ENCODE peak calls at places on chromosomes 1 and 21, in nine cellular contexts. B is sigmoid colon; U is naive thymus-derived CD4-positive, alpha-beta T cell; Q is PC-3; Z is MG63; O is IMR-90; W is aorta; I is heart left ventricle; N is body of pancreas. K is an unnamed sample.

GRCh38 chr1:234960722-234961467 is 167.7 kb downstream of the TOMM20 start:
- DNase-seq in O (peak; percentile 67), Z (no peak), U (no peak), I (no peak), Q (peak; percentile 83), B (peak; percentile 66), N (peak; percentile 80), W (no peak), K (no peak)

GRCh38 chr1:66576645-66577044 is 42.7 kb downstream of the SGIP1 start:
- DNase-seq in N (peak; percentile 8), Q (no peak), U (no peak), W (no peak), Z (no peak), O (peak; percentile 71), I (no peak), B (no peak), K (peak; percentile 20)

GRCh38 chr21:16186742-16187141 is 457.0 kb downstream of the USP25 start:
- DNase-seq in Q (no peak), W (no peak), B (no peak), I (no peak), Z (no peak), O (peak; percentile 37), N (no peak), U (no peak), K (no peak)

GRCh38 chr1:246959944-246960693 is 28.4 kb upstream of the AHCTF1 start:
- DNase-seq in B (no peak), I (no peak), O (no peak), N (no peak), W (no peak), U (no peak), Z (no peak), Q (no peak), K (no peak)

GRCh38 chr1:66980745-66981367 is 56.1 kb downstream of the MIER1 start:
- DNase-seq in O (peak; percentile 46), B (no peak), W (no peak), Z (no peak), I (no peak), Q (peak; percentile 75), N (no peak), U (no peak), K (no peak)

GRCh38 chr1:6378096-6378746 is 15.3 kb downstream of the ACOT7 start:
- DNase-seq in N (peak; percentile 7), O (no peak), B (no peak), U (no peak), Q (no peak), I (no peak), Z (no peak), W (no peak), K (no peak)

GRCh38 chr1:53321776-53322602 is 5.9 kb downstream of the LRP8 start:
- DNase-seq in Z (no peak), B (no peak), Q (no peak), N (no peak), O (no peak), U (no peak), I (no peak), W (peak; percentile 22), K (no peak)

GRCh38 chr1:222043444-222044292 is 301.8 kb upstream of the DUSP10 start:
- DNase-seq in B (peak; percentile 66), U (no peak), Q (peak; percentile 26), O (peak; percentile 98), W (no peak), Z (peak; percentile 34), I (no peak), N (no peak), K (peak; percentile 52)

GRCh38 chr1:90720137-90720636 is 3.1 kb upstream of the BARHL2 start:
- DNase-seq in I (no peak), W (no peak), N (no peak), B (no peak), Q (no peak), O (no peak), U (no peak), Z (no peak), K (no peak)

GRCh38 chr1:90723561-90724108 is 6.5 kb upstream of the BARHL2 start:
- DNase-seq in Z (no peak), B (no peak), Q (no peak), N (no peak), U (no peak), O (no peak), W (no peak), I (no peak), K (no peak)

GRCh38 chr1:90722874-90723273 is 5.8 kb upstream of the BARHL2 start:
- DNase-seq in I (no peak), N (no peak), Z (no peak), W (no peak), Q (no peak), O (no peak), U (no peak), B (no peak), K (no peak)

GRCh38 chr1:90719321-90720136 is 2.4 kb upstream of the BARHL2 start:
- DNase-seq in Q (no peak), Z (no peak), W (no peak), I (no peak), U (no peak), O (no peak), B (no peak), N (no peak), K (no peak)

GRCh38 chr1:90721210-90722194 is 4.4 kb upstream of the BARHL2 start:
- DNase-seq in N (peak; percentile 56), O (peak; percentile 41), Q (peak; percentile 83), W (no peak), Z (peak; percentile 57), I (no peak), U (no peak), B (no peak), K (no peak)
- H3K27me3 ChIP-seq in N (peaks cover 64% of the 10 kb centered on the region), O (peaks cover 85% of the 10 kb centered on the region), Q (peaks cover 24% of the 10 kb centered on the region), W (no peaks in the 10 kb centered on the region), Z (peaks cover 21% of the 10 kb centered on the region), I (peaks cover 97% of the 10 kb centered on the region), U (peaks cover 31% of the 10 kb centered on the region), B (peaks cover 100% of the 10 kb centered on the region), K (peaks cover 50% of the 10 kb centered on the region)

GRCh38 chr1:44803312-44804095 is 3.3 kb downstream of the PLK3 start:
- DNase-seq in N (no peak), U (no peak), O (no peak), I (peak; percentile 22), B (peak; percentile 57), Z (no peak), Q (no peak), W (peak; percentile 49), K (no peak)
- H3K36me3 ChIP-seq in N (no peaks in the 10 kb centered on the region), U (peaks cover 18% of the 10 kb centered on the region), O (peaks cover 37% of the 10 kb centered on the region), I (peaks cover 14% of the 10 kb centered on the region), B (peaks cover 40% of the 10 kb centered on the region), Z (peaks cover 32% of the 10 kb centered on the region), Q (peaks cover 7% of the 10 kb centered on the region), W (no peaks in the 10 kb centered on the region), K (peaks cover 53% of the 10 kb centered on the region)

GRCh38 chr1:204095248-204095640 is 22.3 kb downstream of the SOX13 start:
- DNase-seq in N (no peak), I (no peak), U (no peak), O (no peak), Q (no peak), Z (no peak), W (no peak), B (no peak), K (no peak)

GRCh38 chr1:204092632-204093420 is 19.9 kb downstream of the SOX13 start:
- DNase-seq in Q (no peak), Z (no peak), U (no peak), N (peak; percentile 46), I (no peak), B (no peak), O (no peak), W (no peak), K (no peak)

GRCh38 chr1:204093421-204093717 is 20.5 kb downstream of the SOX13 start:
- DNase-seq in N (peak; percentile 82), W (no peak), I (no peak), B (no peak), Z (no peak), U (no peak), Q (no peak), O (no peak), K (no peak)

GRCh38 chr1:204094262-204095247 is 21.6 kb downstream of the SOX13 start:
- DNase-seq in Z (no peak), B (no peak), I (peak; percentile 73), Q (peak; percentile 36), O (no peak), N (no peak), U (no peak), W (no peak), K (no peak)

GRCh38 chr1:204093756-204094155 is 20.8 kb downstream of the SOX13 start:
- DNase-seq in N (no peak), Z (no peak), Q (no peak), I (no peak), O (no peak), W (no peak), B (no peak), U (no peak), K (no peak)
- H3K4me3 ChIP-seq in N (no peak overlapping the region), Z (no peak overlapping the region), Q (no peak overlapping the region), I (no peak overlapping the region), O (no peak overlapping the region), W (no peak overlapping the region), B (no peak overlapping the region), U (no peak overlapping the region), K (no peak overlapping the region)

GRCh38 chr1:38817958-38818705 is 41.4 kb downstream of the RRAGC start:
- DNase-seq in B (no peak), O (no peak), U (peak; percentile 22), Q (no peak), N (peak; percentile 32), I (no peak), Z (peak; percentile 24), W (no peak), K (peak; percentile 64)

GRCh38 chr1:38814444-38814983 is 45.1 kb downstream of the RRAGC start:
- DNase-seq in U (no peak), Z (no peak), B (no peak), N (no peak), Q (no peak), I (no peak), W (no peak), O (no peak), K (no peak)

GRCh38 chr1:38817267-38817957 is 42.2 kb downstream of the RRAGC start:
- DNase-seq in B (no peak), U (no peak), N (no peak), W (no peak), Q (no peak), I (no peak), Z (no peak), O (no peak), K (no peak)

GRCh38 chr1:38814984-38815464 is 44.5 kb downstream of the RRAGC start:
- DNase-seq in N (no peak), U (no peak), W (no peak), O (no peak), B (no peak), Q (no peak), I (no peak), Z (no peak), K (no peak)

DNA sequence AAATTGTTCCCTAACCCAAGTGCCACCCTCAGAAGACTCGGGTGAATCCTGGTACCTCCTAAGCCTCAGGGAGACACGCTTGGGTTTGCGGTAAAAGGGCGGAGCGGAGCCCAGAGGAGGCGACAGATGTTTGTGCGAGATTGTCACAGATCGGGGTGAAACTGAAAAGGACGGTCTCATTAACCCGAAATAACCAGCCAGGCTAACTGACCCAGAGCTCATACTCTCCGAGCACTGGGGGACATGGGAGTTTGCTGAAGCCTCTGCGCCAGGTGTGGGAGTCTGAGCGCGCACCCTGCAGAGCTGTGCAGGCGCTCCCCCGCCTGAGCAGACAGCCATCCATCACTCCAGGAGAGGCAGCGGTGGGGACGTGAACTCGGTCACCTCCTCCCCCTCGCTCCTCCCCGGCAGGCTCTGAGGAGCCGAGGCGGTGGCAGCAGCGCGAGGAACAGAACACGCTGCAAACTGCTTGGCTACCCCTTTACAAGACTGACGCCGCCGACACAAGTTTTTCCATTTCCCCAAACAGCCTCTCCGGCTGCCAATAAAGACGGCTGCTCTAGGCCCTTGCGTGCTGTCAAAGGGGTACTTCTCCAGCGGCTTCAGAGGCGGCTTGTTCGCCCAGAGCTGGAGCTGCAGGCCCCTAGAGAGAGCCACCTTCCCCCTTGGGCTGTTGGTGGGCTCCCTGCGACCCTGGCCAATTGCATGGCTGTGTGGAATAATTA is 43.5 kb downstream of the RRAGC start:
- DNase-seq in Q (no peak), U (no peak), B (no peak), Z (no peak), O (no peak), I (no peak), N (no peak), W (no peak), K (no peak)
- H3K27me3 ChIP-seq in Q (peaks cover 93% of the 10 kb centered on the region), U (peaks cover 8% of the 10 kb centered on the region), B (peaks cover 87% of the 10 kb centered on the region), Z (peaks cover 9% of the 10 kb centered on the region), O (peaks cover 68% of the 10 kb centered on the region), I (peaks cover 75% of the 10 kb centered on the region), N (peaks cover 24% of the 10 kb centered on the region), W (no peaks in the 10 kb centered on the region), K (no peaks in the 10 kb centered on the region)